ENCODE peak calls at places on chromosome 10, in eight cellular contexts. N is GM12878, J is Peyer's patch, A is body of pancreas, K is HepG2, H is heart left ventricle, O is sigmoid colon, X is IMR-90. C is an unnamed sample.

GRCh38 chr10:125017547-125018298 is 75.8 kb downstream of the ZRANB1 start:
- DNase-seq in K (no peak), O (no peak), X (no peak), N (no peak), A (no peak), H (peak), J (no peak), C (no peak)

GRCh38 chr10:1159131-1160061 is 103.2 kb downstream of the WDR37 start:
- DNase-seq in A (no peak), H (peak), J (no peak), O (peak), K (no peak), X (peak), N (no peak), C (no peak)

GRCh38 chr10:95116869-95117269 is 47.6 kb upstream of the CYP2C8 start:
- DNase-seq in K (peak), J (no peak), O (no peak), A (no peak), H (no peak), X (no peak), N (no peak), C (no peak)

GRCh38 chr10:114970515-114970914 is 32.5 kb downstream of the TRUB1 start:
- DNase-seq in O (no peak), K (no peak), X (peak), H (no peak), J (no peak), N (no peak), A (no peak), C (no peak)

GRCh38 chr10:4294996-4295792 is 510.2 kb upstream of the KLF6 start:
- DNase-seq in K (no peak), J (no peak), A (no peak), O (no peak), X (no peak), H (no peak), N (no peak), C (no peak)

GRCh38 chr10:60869916-60870728 is 73.9 kb downstream of the RHOBTB1 start:
- DNase-seq in N (no peak), X (no peak), A (no peak), K (no peak), J (no peak), H (no peak), O (no peak), C (no peak)

GRCh38 chr10:48234295-48234694 is 40.2 kb downstream of the FRMPD2 start:
- DNase-seq in N (no peak), O (no peak), H (no peak), X (no peak), J (no peak), A (no peak), K (no peak), C (no peak)

GRCh38 chr10:92691591-92692084 is 1.9 kb downstream of the HHEX start:
- DNase-seq in N (no peak), J (no peak), X (no peak), K (no peak), O (peak), A (peak), H (peak), C (no peak)

GRCh38 chr10:133475821-133476640 is 22.3 kb downstream of the SCART1 start:
- DNase-seq in H (no peak), K (no peak), N (no peak), J (no peak), O (no peak), X (no peak), A (no peak), C (no peak)

GRCh38 chr10:87696922-87697714 is 37.4 kb downstream of the PAPSS2 start:
- DNase-seq in J (peak), K (no peak), O (no peak), A (no peak), N (no peak), H (no peak), X (no peak), C (no peak)

GRCh38 chr10:81820418-81820817 is 54.6 kb upstream of the NRG3 start:
- DNase-seq in J (no peak), X (no peak), O (no peak), K (no peak), H (no peak), A (no peak), N (no peak), C (peak)

GRCh38 chr10:126500866-126501265 is 112.6 kb upstream of the ADAM12 start:
- DNase-seq in A (no peak), J (no peak), H (no peak), K (no peak), X (peak), N (no peak), O (no peak), C (no peak)

GRCh38 chr10:132974886-132975881 is 32.8 kb upstream of the CFAP46 start:
- DNase-seq in X (no peak), N (no peak), O (peak), K (no peak), A (no peak), H (no peak), J (peak), C (no peak)

GRCh38 chr10:98423691-98424120 is 8.7 kb upstream of the PYROXD2 start:
- DNase-seq in K (peak), O (peak), X (no peak), N (no peak), A (no peak), J (no peak), H (no peak), C (no peak)

GRCh38 chr10:48932831-48933670 is 6.6 kb downstream of the LRRC18 start:
- DNase-seq in X (no peak), N (no peak), H (no peak), O (no peak), K (no peak), A (no peak), J (no peak), C (no peak)

GRCh38 chr10:77281719-77282118 is 355.9 kb downstream of the KCNMA1 start:
- DNase-seq in N (no peak), A (no peak), X (no peak), H (no peak), O (no peak), J (no peak), K (no peak), C (no peak)

GRCh38 chr10:33114451-33114944 is 156.5 kb upstream of the ITGB1 start:
- DNase-seq in A (no peak), H (no peak), K (no peak), X (peak), O (no peak), N (no peak), J (no peak), C (no peak)

GRCh38 chr10:14116837-14117236 is 213.9 kb downstream of the FRMD4A start:
- DNase-seq in X (no peak), O (no peak), J (no peak), H (no peak), A (no peak), N (no peak), K (no peak), C (no peak)

GRCh38 chr10:58590152-58590551 is 77.5 kb downstream of the BICC1 start:
- DNase-seq in O (peak), J (no peak), K (no peak), H (no peak), A (no peak), X (peak), N (no peak), C (peak)

GRCh38 chr10:480928-481551 is 208.4 kb downstream of the DIP2C start:
- DNase-seq in N (no peak), H (no peak), J (no peak), X (peak), K (no peak), A (peak), O (no peak), C (no peak)

GRCh38 chr10:3261921-3262320 is 89.3 kb upstream of the PITRM1 start:
- DNase-seq in A (no peak), H (no peak), K (no peak), N (no peak), J (no peak), X (no peak), O (no peak), C (no peak)

GRCh38 chr10:73894245-73894971 is 16.5 kb upstream of the PLAU start:
- DNase-seq in J (peak), K (no peak), A (no peak), X (peak), N (no peak), H (no peak), O (no peak), C (peak)

GRCh38 chr10:104076743-104077160 is 8.9 kb downstream of the COL17A1 start:
- DNase-seq in K (no peak), O (no peak), H (no peak), X (peak), A (no peak), J (no peak), N (no peak), C (no peak)

GRCh38 chr10:35339946-35340345 is 3.6 kb downstream of the CCNY start:
- DNase-seq in N (peak), K (no peak), O (no peak), X (peak), H (no peak), A (no peak), J (no peak), C (no peak)

GRCh38 chr10:6202098-6202683 is 541 bp upstream of the PFKFB3 start:
- DNase-seq in K (no peak), A (no peak), J (peak), X (no peak), N (no peak), O (no peak), H (no peak), C (no peak)

GRCh38 chr10:100730739-100731602 is 14.4 kb upstream of the PAX2 start:
- DNase-seq in K (peak), O (no peak), X (peak), H (no peak), J (no peak), A (no peak), N (peak), C (no peak)
- TF ChIP-seq POLR2A in K (no peak), O (no peak), X (no peak), H (no peak), J (no peak), A (no peak), N (no peak), C (no peak)

GRCh38 chr10:91162050-91162494 is 58.4 kb upstream of the PCGF5 start:
- DNase-seq in N (no peak), A (no peak), O (no peak), J (no peak), X (peak), K (peak), H (no peak), C (peak)

GRCh38 chr10:91163709-91164474 is 56.6 kb upstream of the PCGF5 start:
- DNase-seq in X (peak), K (peak), O (peak), N (no peak), J (peak), H (peak), A (peak), C (peak)

GRCh38 chr10:91164520-91165065 is 55.9 kb upstream of the PCGF5 start:
- DNase-seq in A (no peak), X (peak), N (no peak), O (no peak), J (no peak), K (no peak), H (no peak), C (no peak)

GRCh38 chr10:91162495-91163268 is 57.8 kb upstream of the PCGF5 start:
- DNase-seq in K (peak), A (peak), X (peak), J (peak), O (peak), H (peak), N (no peak), C (peak)

DNA sequence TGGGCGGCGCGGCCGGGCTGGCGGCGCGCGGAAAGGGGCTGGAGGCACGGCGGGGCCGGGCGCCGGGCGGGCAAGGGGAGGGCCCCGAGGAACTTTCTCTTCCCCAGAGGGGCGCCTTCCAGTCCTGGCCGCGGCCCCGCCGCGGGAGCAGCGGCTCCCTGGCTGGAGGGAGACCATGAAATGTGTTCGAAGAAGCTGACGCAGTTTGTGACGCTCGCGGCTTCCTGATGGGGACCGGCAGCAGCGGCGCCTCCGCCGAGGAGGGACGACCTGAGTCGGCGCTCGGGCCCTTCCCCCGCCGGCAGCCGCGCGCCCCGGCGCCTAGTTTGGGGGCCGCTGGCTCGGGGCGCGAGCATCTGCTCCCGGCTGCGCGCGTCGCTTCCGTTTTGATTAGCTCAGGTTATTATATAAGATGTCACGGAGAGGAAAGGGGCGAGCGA is 57.2 kb upstream of the PCGF5 start:
- DNase-seq in J (peak), X (peak), O (peak), K (peak), A (peak), N (no peak), H (peak), C (peak)
- TF ChIP-seq POLR2A in J (peak), X (peak), O (no peak), K (peak), A (peak), N (peak), H (peak), C (peak)

DNA sequence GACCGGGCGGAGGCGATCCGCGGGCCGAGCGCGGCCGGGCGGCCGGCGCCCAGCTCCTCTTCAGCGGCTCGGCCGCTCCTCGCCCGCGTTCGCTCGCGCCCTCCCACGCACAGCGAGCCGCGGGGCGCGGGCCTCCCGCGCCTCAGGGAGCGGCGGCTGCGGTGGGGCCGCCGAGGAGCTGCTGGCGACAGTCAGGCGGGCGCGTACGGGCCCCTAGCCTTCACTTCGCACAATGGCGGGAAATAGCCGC is at the start of gene MCMBP:
- DNase-seq in X (no peak), K (no peak), J (no peak), H (no peak), A (no peak), N (no peak), O (no peak), C (no peak)
- TF ChIP-seq POLR2A in X (no peak), K (no peak), J (peak), H (peak), A (no peak), N (peak), O (no peak), C (peak)

GRCh38 chr10:102422586-102423129 is 2.0 kb downstream of the FBXL15 start:
- DNase-seq in N (no peak), H (peak), J (peak), X (peak), O (peak), A (peak), K (peak), C (no peak)
- TF ChIP-seq POLR2A in N (peak), H (peak), J (peak), X (no peak), O (peak), A (no peak), K (no peak), C (no peak)